ENCODE peak calls at places on chromosomes 2 and 18, in nine cellular contexts. C is iris pigment epithelial cell; X is glutamatergic neuron; W is HEK293T; Y is activated CD8-positive, alpha-beta memory T cell treated with anti-CD3 and anti-CD28 coated beads, Interleukin-2, amount 50 U/mL, for 48 hours; F is stimulated activated CD4-positive, alpha-beta T cell treated with anti-CD3 and anti-CD28 coated beads, TNF-alpha, amount 100 ng/mL, for 48 hours; L is nucleus accumbens; T is fibroblast of lung; M is lung microvascular endothelial cell. K is an unnamed sample.

GRCh38 chr2:237262838-237263771 is 150.9 kb downstream of the COL6A3 start:
- DNase-seq in F (no peak), X (no peak), C (peak), T (peak), L (no peak), W (no peak), M (peak), Y (no peak), K (no peak)

GRCh38 chr2:74902281-74902860 is 56.1 kb upstream of the POLE4 start:
- DNase-seq in L (no peak), F (no peak), T (no peak), Y (no peak), W (no peak), X (no peak), C (no peak), M (no peak), K (no peak)

GRCh38 chr18:31563778-31564177 is 27.9 kb upstream of the TTR start:
- DNase-seq in F (no peak), W (no peak), Y (no peak), M (no peak), T (no peak), C (no peak), L (no peak), X (no peak), K (no peak)

GRCh38 chr2:120551540-120551939 is 184.1 kb upstream of the GLI2 start:
- DNase-seq in X (no peak), W (no peak), M (no peak), F (no peak), L (no peak), C (no peak), Y (no peak), T (peak), K (no peak)

GRCh38 chr2:21779786-21780185 is 656.0 kb downstream of the TDRD15 start:
- DNase-seq in T (no peak), X (no peak), M (no peak), Y (no peak), W (no peak), L (no peak), C (peak), F (no peak), K (no peak)

GRCh38 chr2:172098650-172099471 is 3.8 kb downstream of the DLX2 start:
- DNase-seq in M (peak), T (no peak), X (peak), C (peak), L (no peak), W (no peak), Y (peak), F (no peak), K (no peak)

GRCh38 chr2:169049142-169049541 is 18.0 kb upstream of the ABCB11 start:
- DNase-seq in M (no peak), W (no peak), F (no peak), T (no peak), Y (no peak), L (no peak), C (no peak), X (no peak), K (no peak)

GRCh38 chr18:51762373-51762772 is 564.9 kb upstream of the MEX3C start:
- DNase-seq in T (no peak), M (no peak), L (no peak), F (no peak), Y (no peak), C (no peak), W (no peak), X (no peak), K (no peak)

GRCh38 chr18:76351961-76352581 is 143.0 kb downstream of the ZNF516 start:
- DNase-seq in Y (no peak), T (peak), F (no peak), L (peak), M (peak), C (peak), W (peak), X (no peak), K (no peak)

GRCh38 chr2:238513346-238513745 is 86.6 kb downstream of the ASB1 start:
- DNase-seq in X (peak), T (peak), Y (peak), F (peak), L (no peak), W (peak), C (peak), M (peak), K (no peak)

GRCh38 chr18:76565238-76566173 is 70.5 kb upstream of the ZNF516 start:
- DNase-seq in Y (no peak), C (peak), F (no peak), T (peak), X (peak), W (peak), M (peak), L (no peak), K (no peak)

GRCh38 chr2:205745661-205746407 is 63.5 kb downstream of the NRP2 start:
- DNase-seq in X (no peak), M (no peak), L (no peak), T (no peak), C (no peak), W (no peak), F (no peak), Y (no peak), K (no peak)

GRCh38 chr18:56501896-56502295 is 136.5 kb downstream of the TXNL1 start:
- DNase-seq in Y (no peak), T (no peak), F (no peak), M (no peak), W (no peak), X (no peak), C (peak), L (no peak), K (no peak)

GRCh38 chr2:26316041-26316440 is 29.9 kb upstream of the SELENOI start:
- DNase-seq in F (no peak), L (no peak), W (no peak), Y (no peak), M (no peak), C (no peak), T (no peak), X (no peak), K (no peak)

GRCh38 chr2:98460573-98461560 is 16.2 kb downstream of the INPP4A start:
- DNase-seq in W (no peak), C (no peak), F (peak), M (no peak), X (no peak), T (no peak), Y (peak), L (no peak), K (peak)

GRCh38 chr2:85015653-85016360 is 44.8 kb downstream of the KCMF1 start:
- DNase-seq in Y (no peak), X (no peak), W (no peak), F (no peak), M (peak), T (peak), C (peak), L (no peak), K (no peak)

GRCh38 chr2:39871291-39871761 is 92.3 kb upstream of the THUMPD2 start:
- DNase-seq in T (peak), C (peak), M (peak), F (no peak), Y (no peak), X (peak), L (no peak), W (no peak), K (no peak)

GRCh38 chr2:167438206-167438605 is 549.9 kb downstream of the XIRP2 start:
- DNase-seq in F (no peak), X (no peak), W (no peak), M (no peak), C (peak), T (peak), Y (no peak), L (no peak), K (no peak)

GRCh38 chr18:74006160-74006559 is 141.5 kb downstream of the FBXO15 start:
- DNase-seq in Y (no peak), W (no peak), X (no peak), F (no peak), L (no peak), M (no peak), T (no peak), C (no peak), K (no peak)

GRCh38 chr18:47775961-47776360 is 154.5 kb downstream of the SMAD2 start:
- DNase-seq in T (peak), F (no peak), L (no peak), W (no peak), C (no peak), Y (no peak), X (no peak), M (no peak), K (no peak)

K was measured in naive thymus-derived CD4-positive, alpha-beta T cell.